ENCODE peak calls at places on chromosomes 7 and 10, in six cellular contexts. G, L, U, Y, F and T are unnamed samples.

GRCh38 chr7:153503093-153503492 is 549.1 kb upstream of the DPP6 start:
- DNase-seq in G (no peak), L (no peak), U (no peak), Y (no peak), F (no peak), T (no peak)

GRCh38 chr10:32349199-32349585 is 2.2 kb upstream of the EPC1 start:
- DNase-seq in G (no peak), L (no peak), U (no peak), Y (no peak), F (no peak), T (no peak)

GRCh38 chr7:129690701-129691100 is 79.2 kb downstream of the NRF1 start:
- DNase-seq in G (peak; percentile 8), L (no peak), U (no peak), Y (no peak), F (no peak), T (no peak)

GRCh38 chr10:49053053-49053997 is 62.0 kb downstream of the VSTM4 start:
- DNase-seq in G (no peak), L (no peak), U (no peak), Y (no peak), F (no peak), T (no peak)

GRCh38 chr7:44634839-44635591 is 28.6 kb downstream of the OGDH start:
- DNase-seq in G (no peak), L (peak; percentile 62), U (no peak), Y (peak; percentile 41), F (no peak), T (no peak)

GRCh38 chr10:73589538-73590126 is 1.5 kb downstream of the USP54 start:
- DNase-seq in G (no peak), L (no peak), U (no peak), Y (no peak), F (no peak), T (no peak)

GRCh38 chr7:42337225-42337905 is 100.4 kb upstream of the GLI3 start:
- DNase-seq in G (no peak), L (no peak), U (no peak), Y (no peak), F (no peak), T (no peak)

GRCh38 chr7:138065827-138066226 is 10.4 kb upstream of the AKR1D1 start:
- DNase-seq in G (no peak), L (no peak), U (no peak), Y (no peak), F (no peak), T (no peak)

GRCh38 chr7:42790196-42790595 is 121.7 kb downstream of the C7orf25 start:
- DNase-seq in G (no peak), L (no peak), U (no peak), Y (no peak), F (no peak), T (no peak)

GRCh38 chr7:75969704-75970498 is 24.5 kb downstream of the TMEM120A start:
- DNase-seq in G (no peak), L (no peak), U (no peak), Y (no peak), F (no peak), T (no peak)

GRCh38 chr7:120925392-120925791 is 25.2 kb upstream of the ING3 start:
- DNase-seq in G (no peak), L (no peak), U (no peak), Y (no peak), F (no peak), T (no peak)

GRCh38 chr7:29987821-29988317 is 1.7 kb downstream of the SCRN1 start:
- DNase-seq in G (peak; percentile 82), L (no peak), U (no peak), Y (peak; percentile 84), F (no peak), T (peak; percentile 27)

GRCh38 chr10:10872706-10873276 is 144.9 kb upstream of the CELF2 start:
- DNase-seq in G (no peak), L (no peak), U (no peak), Y (no peak), F (no peak), T (no peak)

GRCh38 chr10:679556-679955 is 9.9 kb downstream of the DIP2C start:
- DNase-seq in G (no peak), L (no peak), U (no peak), Y (no peak), F (no peak), T (no peak)

GRCh38 chr10:32095116-32095733 is 39.0 kb upstream of the KIF5B start:
- DNase-seq in G (no peak), L (no peak), U (no peak), Y (no peak), F (no peak), T (no peak)